ENCODE peak calls at places on chromosomes 13 and 19, in four cellular contexts. J, G, Y and A are unnamed samples.

GRCh38 chr13:40440990-40441820 is 225.2 kb downstream of the FOXO1 start:
- DNase-seq in J (no peak), Y (no peak), G (no peak), A (no peak)

GRCh38 chr13:113980489-113981064 is 6.7 kb upstream of the C13orf46 start:
- DNase-seq in J (no peak), G (no peak), Y (no peak), A (no peak)

GRCh38 chr13:94228781-94229180 is 250.7 kb downstream of the DCT start:
- DNase-seq in G (no peak), Y (no peak), J (no peak), A (no peak)

GRCh38 chr19:46599716-46600392 is 1.3 kb upstream of the CALM3 start:
- DNase-seq in J (no peak), Y (no peak), G (no peak), A (no peak)

GRCh38 chr19:42487025-42487797 is 41.1 kb downstream of the CEACAM1 start:
- DNase-seq in Y (no peak), J (peak; percentile 6), G (no peak), A (no peak)

GRCh38 chr13:24261566-24261965 is 47.8 kb upstream of the C1QTNF9 start:
- DNase-seq in G (no peak), J (no peak), Y (no peak), A (no peak)

GRCh38 chr19:6842871-6843607 is 44.3 kb upstream of the ADGRE1 start:
- DNase-seq in Y (no peak), J (no peak), G (no peak), A (no peak)

GRCh38 chr19:46383171-46383815 is 30.1 kb downstream of the CCDC8 start:
- DNase-seq in Y (no peak), G (no peak), J (no peak), A (no peak)

GRCh38 chr19:57807541-57807940 is 7.2 kb downstream of the ZNF552 start:
- DNase-seq in G (no peak), J (no peak), Y (no peak), A (no peak)

GRCh38 chr13:37313383-37313782 is 207.9 kb upstream of the CSNK1A1L start:
- DNase-seq in G (no peak), Y (no peak), J (no peak), A (no peak)

GRCh38 chr13:76635232-76636021 is 250.8 kb downstream of the KCTD12 start:
- DNase-seq in J (no peak), Y (no peak), G (no peak), A (no peak)

GRCh38 chr19:47492571-47493377 is 8.8 kb upstream of the KPTN start:
- DNase-seq in J (no peak), Y (no peak), G (no peak), A (no peak)

GRCh38 chr13:41639955-41640780 is 182.8 kb downstream of the RGCC start:
- DNase-seq in G (peak; percentile 79), Y (no peak), J (no peak), A (no peak)

GRCh38 chr13:97353927-97354326 is 80.0 kb upstream of the RAP2A start:
- DNase-seq in J (no peak), Y (no peak), G (no peak), A (no peak)

GRCh38 chr13:52195052-52195837 is 35.8 kb upstream of the NEK3 start:
- DNase-seq in J (no peak), Y (peak; percentile 60), G (no peak), A (no peak)

GRCh38 chr19:31838163-31838798 is 489.0 kb upstream of the TSHZ3 start:
- DNase-seq in J (no peak), Y (no peak), G (no peak), A (no peak)

GRCh38 chr19:23071087-23071511 is 45.7 kb upstream of the ZNF730 start:
- DNase-seq in G (no peak), J (peak; percentile 9), Y (no peak), A (no peak)

GRCh38 chr19:39557791-39558622 is 18.0 kb upstream of the EID2 start:
- DNase-seq in Y (no peak), J (no peak), G (peak; percentile 58), A (peak; percentile 41)

GRCh38 chr19:31533114-31533513 is 183.9 kb upstream of the TSHZ3 start:
- DNase-seq in G (no peak), Y (no peak), J (no peak), A (no peak)

GRCh38 chr19:8192227-8192820 is 16.8 kb upstream of the CERS4 start:
- DNase-seq in Y (no peak), J (no peak), G (no peak), A (no peak)

GRCh38 chr13:113008841-113009240 is 39.8 kb downstream of the MCF2L start:
- DNase-seq in Y (no peak), J (no peak), G (no peak), A (no peak)

GRCh38 chr19:33290956-33291622 is 11.2 kb downstream of the CEBPA start:
- DNase-seq in Y (no peak), G (no peak), J (no peak), A (no peak)

GRCh38 chr13:61779456-61779855 is 363.8 kb upstream of the PCDH20 start:
- DNase-seq in Y (no peak), G (no peak), J (no peak), A (no peak)

GRCh38 chr13:61777902-61778301 is 362.3 kb upstream of the PCDH20 start:
- DNase-seq in J (no peak), Y (no peak), G (no peak), A (no peak)

GRCh38 chr13:61774903-61775302 is 359.3 kb upstream of the PCDH20 start:
- DNase-seq in Y (no peak), G (no peak), J (no peak), A (no peak)

GRCh38 chr13:61778531-61778930 is 362.9 kb upstream of the PCDH20 start:
- DNase-seq in G (no peak), Y (peak; percentile 44), J (no peak), A (no peak)

GRCh38 chr13:61777281-61777680 is 361.6 kb upstream of the PCDH20 start:
- DNase-seq in G (no peak), J (no peak), Y (no peak), A (no peak)
- TF ChIP-seq ZNF274 in G (no peak), J (no peak), Y (no peak), A (no peak)

GRCh38 chr19:1210227-1210538 is 4.6 kb downstream of the STK11 start:
- DNase-seq in J (no peak), Y (no peak), G (no peak), A (no peak)
- TF ChIP-seq MAX in J (no peak), Y (no peak), G (no peak), A (no peak)

DNA sequence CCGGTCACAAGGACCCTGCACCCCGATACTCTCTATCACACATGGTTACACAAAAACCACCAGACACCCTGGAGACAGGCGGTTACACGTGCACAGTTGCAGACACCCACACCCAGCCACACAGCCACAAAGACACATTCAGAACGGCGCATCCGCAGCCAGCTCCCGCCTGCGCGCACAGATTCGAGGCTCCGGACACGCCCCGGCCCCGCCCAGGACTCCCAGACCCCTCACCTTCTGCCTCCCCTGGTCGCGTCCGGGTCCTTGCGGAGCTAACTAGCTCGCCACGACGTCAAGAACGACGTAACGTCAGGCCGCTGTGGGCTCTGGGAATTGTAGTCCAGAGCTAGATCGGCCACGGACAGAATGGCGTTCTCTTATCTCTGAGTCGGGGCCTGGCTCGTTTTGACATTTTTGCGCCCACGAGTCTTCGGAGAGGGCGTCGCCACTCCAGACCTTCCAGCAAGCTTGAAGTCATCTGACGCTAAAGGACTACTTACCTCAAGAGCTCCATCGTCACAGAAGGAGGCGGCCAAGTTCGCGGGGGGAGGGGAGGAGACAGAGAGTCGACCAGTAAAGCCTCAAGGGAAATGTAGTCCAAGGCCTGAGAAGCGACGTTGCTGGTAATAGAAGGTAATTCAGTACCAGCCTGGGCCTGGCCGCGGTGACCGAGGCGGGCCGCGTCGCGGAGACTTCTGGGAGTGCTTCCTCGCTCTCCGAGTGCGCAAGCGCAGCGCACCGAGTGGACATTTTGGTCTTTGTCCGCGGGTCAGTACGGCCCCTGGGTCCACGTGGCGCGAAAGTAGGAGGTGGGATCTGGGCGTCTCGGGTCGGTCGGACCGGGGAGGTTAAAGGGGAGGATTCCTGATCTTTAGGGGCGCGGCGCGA is at the start of the genes ZNF146 and ZNF565:
- DNase-seq in J (peak; percentile 99), Y (peak; percentile 91), G (peak; percentile 98), A (peak; percentile 96)
- TF ChIP-seq EP300 in J (no peak), Y (no peak), G (no peak), A (no peak)

GRCh38 chr19:29248332-29248844 is 35.4 kb upstream of the UQCRFS1 start:
- DNase-seq in J (no peak), G (no peak), Y (no peak), A (no peak)
- TF ChIP-seq ZNF274 in J (no peak), G (no peak), Y (no peak), A (no peak)

GRCh38 chr19:1131718-1132552 is 28.1 kb downstream of the GPX4 start:
- DNase-seq in G (no peak), Y (no peak), J (peak; percentile 79), A (peak; percentile 21)
- TF ChIP-seq MAX in G (no peak), Y (no peak), J (no peak), A (peak; percentile 23)

GRCh38 chr13:110336108-110336507 is 29.0 kb downstream of the COL4A2 start:
- DNase-seq in J (no peak), G (no peak), Y (no peak), A (no peak)

GRCh38 chr13:110334841-110335490 is 27.9 kb downstream of the COL4A2 start:
- DNase-seq in J (no peak), G (no peak), Y (no peak), A (no peak)

GRCh38 chr13:110337287-110337686 is 30.2 kb downstream of the COL4A2 start:
- DNase-seq in J (no peak), G (no peak), Y (no peak), A (no peak)

GRCh38 chr13:110338441-110339101 is 31.5 kb downstream of the COL4A2 start:
- DNase-seq in Y (no peak), G (no peak), J (no peak), A (no peak)

GRCh38 chr13:110336681-110337080 is 29.6 kb downstream of the COL4A2 start:
- DNase-seq in G (no peak), Y (no peak), J (no peak), A (no peak)
- TF ChIP-seq EP300 in G (no peak), Y (no peak), J (no peak), A (no peak)

DNA sequence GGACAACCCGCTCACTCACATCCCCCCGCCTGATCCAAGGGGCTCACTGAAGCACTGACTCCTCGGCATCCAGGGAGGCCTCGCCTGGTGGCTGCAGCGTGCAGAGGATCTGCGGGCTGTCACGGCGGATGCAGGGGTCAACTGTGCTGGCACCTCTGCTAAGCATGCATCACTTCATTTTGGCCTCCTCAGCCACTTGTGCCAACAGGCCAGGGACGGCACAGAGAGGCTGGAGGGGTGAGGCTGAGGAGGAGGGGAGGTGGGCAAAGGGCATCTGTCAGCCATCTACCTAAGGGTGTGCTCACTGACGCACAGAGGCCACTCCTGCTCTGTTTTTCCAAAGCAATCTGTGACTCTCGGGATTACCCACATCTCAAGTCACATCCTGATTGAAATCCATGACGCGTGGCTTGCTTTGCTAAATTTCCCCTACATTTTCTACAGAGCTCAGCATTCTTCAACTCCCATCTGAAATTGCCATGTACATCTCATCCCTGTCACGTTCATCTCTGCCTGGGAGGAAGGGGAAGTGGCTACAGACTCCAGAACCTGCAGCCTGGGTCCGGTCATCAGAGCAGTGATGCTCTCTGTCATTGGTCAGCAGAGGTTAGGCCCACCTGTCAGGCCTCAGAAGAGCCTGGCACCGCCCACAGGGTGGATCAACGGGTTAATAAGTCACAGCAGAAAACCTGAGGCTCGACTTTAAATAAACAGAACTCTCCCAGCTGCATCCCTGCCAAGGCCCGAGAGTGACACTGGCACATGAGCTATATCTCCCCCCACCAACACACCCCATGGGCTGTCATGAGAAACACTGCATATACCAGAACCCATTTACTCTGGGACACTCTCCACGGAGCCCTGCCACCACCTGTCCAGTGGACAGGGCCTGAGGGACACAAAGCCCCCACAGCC is 17.6 kb downstream of the ELL start:
- DNase-seq in Y (no peak), J (no peak), G (peak; percentile 96), A (no peak)
- TF ChIP-seq ZNF274 in Y (no peak), J (no peak), G (no peak), A (no peak)

GRCh38 chr13:45349438-45349837 is 8.5 kb upstream of the TPT1 start:
- DNase-seq in G (no peak), Y (no peak), J (no peak), A (no peak)
- TF ChIP-seq MAX in G (no peak), Y (no peak), J (no peak), A (no peak)